ENCODE peak calls at places on chromosome 1, in five cellular contexts. One of them, this sample, is unnamed.
A peak's percentile ranks its signal among the peaks of the same experiment; 100 is the strongest.

GRCh38 chr1:96076589-96076988 is 645.0 kb upstream of the PTBP2 start:
- DNase-seq in T-helper 2 cell: no peak
- DNase-seq in cardiac fibroblast: no peak
- DNase-seq in hypothalamus: no peak
- DNase-seq in activated T-cell treated with anti-CD3 and anti-CD28 coated beads for 1 hour: no peak
- DNase-seq in this sample: no peak

GRCh38 chr1:91278754-91279153 is 125.9 kb downstream of the HFM1 start:
- DNase-seq in T-helper 2 cell: no peak
- DNase-seq in cardiac fibroblast: peak; percentile 49
- DNase-seq in hypothalamus: no peak
- DNase-seq in activated T-cell treated with anti-CD3 and anti-CD28 coated beads for 1 hour: no peak
- DNase-seq in this sample: no peak

GRCh38 chr1:234212764-234213406 is 160.4 kb upstream of the COA6 start:
- DNase-seq in T-helper 2 cell: no peak
- DNase-seq in cardiac fibroblast: peak; percentile 28
- DNase-seq in hypothalamus: no peak
- DNase-seq in activated T-cell treated with anti-CD3 and anti-CD28 coated beads for 1 hour: no peak
- DNase-seq in this sample: no peak

GRCh38 chr1:203359010-203359571 is 8.2 kb upstream of the FMOD start:
- DNase-seq in T-helper 2 cell: no peak
- DNase-seq in cardiac fibroblast: no peak
- DNase-seq in hypothalamus: no peak
- DNase-seq in activated T-cell treated with anti-CD3 and anti-CD28 coated beads for 1 hour: no peak
- DNase-seq in this sample: no peak

GRCh38 chr1:203216274-203217138 is 13.0 kb downstream of the CHIT1 start:
- DNase-seq in T-helper 2 cell: peak; percentile 18
- DNase-seq in cardiac fibroblast: peak; percentile 82
- DNase-seq in hypothalamus: no peak
- DNase-seq in activated T-cell treated with anti-CD3 and anti-CD28 coated beads for 1 hour: peak; percentile 28
- DNase-seq in this sample: peak; percentile 20

GRCh38 chr1:217026506-217026905 is 303.3 kb upstream of the ESRRG start:
- DNase-seq in T-helper 2 cell: no peak
- DNase-seq in cardiac fibroblast: no peak
- DNase-seq in hypothalamus: no peak
- DNase-seq in activated T-cell treated with anti-CD3 and anti-CD28 coated beads for 1 hour: no peak
- DNase-seq in this sample: no peak

GRCh38 chr1:238252033-238252802 is 361.5 kb upstream of the ZP4 start:
- DNase-seq in T-helper 2 cell: no peak
- DNase-seq in cardiac fibroblast: peak; percentile 69
- DNase-seq in hypothalamus: no peak
- DNase-seq in activated T-cell treated with anti-CD3 and anti-CD28 coated beads for 1 hour: no peak
- DNase-seq in this sample: no peak

GRCh38 chr1:225845097-225845496 is 35.2 kb downstream of the EPHX1 start:
- DNase-seq in T-helper 2 cell: no peak
- DNase-seq in cardiac fibroblast: no peak
- DNase-seq in hypothalamus: no peak
- DNase-seq in activated T-cell treated with anti-CD3 and anti-CD28 coated beads for 1 hour: no peak
- DNase-seq in this sample: no peak

GRCh38 chr1:64282353-64282752 is 78.9 kb downstream of the UBE2U start:
- DNase-seq in T-helper 2 cell: no peak
- DNase-seq in cardiac fibroblast: no peak
- DNase-seq in hypothalamus: no peak
- DNase-seq in activated T-cell treated with anti-CD3 and anti-CD28 coated beads for 1 hour: no peak
- DNase-seq in this sample: no peak

GRCh38 chr1:93960641-93961147 is 51.5 kb upstream of the GCLM start:
- DNase-seq in T-helper 2 cell: no peak
- DNase-seq in cardiac fibroblast: no peak
- DNase-seq in hypothalamus: no peak
- DNase-seq in activated T-cell treated with anti-CD3 and anti-CD28 coated beads for 1 hour: no peak
- DNase-seq in this sample: no peak

GRCh38 chr1:153778824-153779519 is 3.8 kb downstream of the SLC27A3 start:
- DNase-seq in T-helper 2 cell: no peak
- DNase-seq in cardiac fibroblast: no peak
- DNase-seq in hypothalamus: no peak
- DNase-seq in activated T-cell treated with anti-CD3 and anti-CD28 coated beads for 1 hour: no peak
- DNase-seq in this sample: no peak

GRCh38 chr1:202238914-202239313 is 45.3 kb downstream of the LGR6 start:
- DNase-seq in T-helper 2 cell: no peak
- DNase-seq in cardiac fibroblast: no peak
- DNase-seq in hypothalamus: no peak
- DNase-seq in activated T-cell treated with anti-CD3 and anti-CD28 coated beads for 1 hour: no peak
- DNase-seq in this sample: no peak

GRCh38 chr1:116987256-116987555 is 14.4 kb upstream of the CD101 start:
- DNase-seq in T-helper 2 cell: peak; percentile 49
- DNase-seq in cardiac fibroblast: no peak
- DNase-seq in hypothalamus: no peak
- DNase-seq in activated T-cell treated with anti-CD3 and anti-CD28 coated beads for 1 hour: peak; percentile 57
- DNase-seq in this sample: peak; percentile 47

GRCh38 chr1:222521299-222522104 is 26.4 kb downstream of the HHIPL2 start:
- DNase-seq in T-helper 2 cell: no peak
- DNase-seq in cardiac fibroblast: peak; percentile 76
- DNase-seq in hypothalamus: no peak
- DNase-seq in activated T-cell treated with anti-CD3 and anti-CD28 coated beads for 1 hour: no peak
- DNase-seq in this sample: no peak

GRCh38 chr1:17098440-17099317 is 20.6 kb downstream of the PADI2 start:
- DNase-seq in T-helper 2 cell: no peak
- DNase-seq in cardiac fibroblast: peak; percentile 3
- DNase-seq in hypothalamus: no peak
- DNase-seq in activated T-cell treated with anti-CD3 and anti-CD28 coated beads for 1 hour: no peak
- DNase-seq in this sample: no peak

GRCh38 chr1:156623946-156624813 is 5.0 kb downstream of the HAPLN2 start:
- DNase-seq in T-helper 2 cell: no peak
- DNase-seq in cardiac fibroblast: peak; percentile 45
- DNase-seq in hypothalamus: no peak
- DNase-seq in activated T-cell treated with anti-CD3 and anti-CD28 coated beads for 1 hour: no peak
- DNase-seq in this sample: peak; percentile 24

This sample was measured in T-helper 9 cell.